ENCODE peak calls at places on chromosomes 7 and 10, in eight cellular contexts. A is psoas muscle; N is choroid plexus epithelial cell; G is ELF-1; Q is Caki2; I is activated CD4-positive, alpha-beta T cell treated with anti-CD3 and anti-CD28 coated beads, Interleukin-2, amount 50 U/mL, for 1 hour; X is germinal center; T is retinal pigment epithelial cell. E is an unnamed sample.

GRCh38 chr10:95406651-95407280 is 116.0 kb upstream of the PDLIM1 start:
- DNase-seq in I (no peak), A (peak), X (no peak), N (no peak), G (no peak), Q (peak), T (no peak), E (no peak)

GRCh38 chr10:117174439-117175214 is 22.7 kb upstream of the KCNK18 start:
- DNase-seq in I (peak), T (no peak), N (peak), G (peak), X (peak), A (peak), Q (peak), E (peak)

GRCh38 chr7:42068554-42069280 is 168.3 kb downstream of the GLI3 start:
- DNase-seq in N (no peak), T (no peak), A (no peak), I (no peak), Q (no peak), X (no peak), G (peak), E (no peak)

GRCh38 chr7:129412501-129412900 is 21.7 kb upstream of the STRIP2 start:
- DNase-seq in X (no peak), A (no peak), G (no peak), I (no peak), T (no peak), Q (no peak), N (no peak), E (no peak)

GRCh38 chr7:157292770-157293412 is 43.9 kb upstream of the DNAJB6 start:
- DNase-seq in N (no peak), G (no peak), X (no peak), Q (peak), I (no peak), T (no peak), A (no peak), E (no peak)

GRCh38 chr10:113023017-113023416 is 73.0 kb downstream of the TCF7L2 start:
- DNase-seq in T (no peak), G (no peak), I (no peak), A (no peak), Q (no peak), X (no peak), N (no peak), E (no peak)

GRCh38 chr10:123945506-123945905 is 53.9 kb upstream of the CPXM2 start:
- DNase-seq in Q (peak), T (no peak), A (no peak), X (peak), N (peak), I (no peak), G (no peak), E (peak)

GRCh38 chr10:32981760-32982159 is 23.7 kb upstream of the ITGB1 start:
- DNase-seq in G (peak), I (no peak), A (no peak), X (no peak), N (peak), Q (peak), T (no peak), E (peak)

GRCh38 chr7:156780724-156781455 is 112.1 kb downstream of the LMBR1 start:
- DNase-seq in I (no peak), G (no peak), Q (no peak), X (peak), N (no peak), T (no peak), A (no peak), E (no peak)

GRCh38 chr10:131860806-131861440 is 39.9 kb upstream of the PPP2R2D start:
- DNase-seq in A (no peak), X (no peak), I (no peak), G (no peak), T (no peak), N (no peak), Q (no peak), E (no peak)

GRCh38 chr7:37432240-37432917 is 16.3 kb downstream of the ELMO1 start:
- DNase-seq in Q (no peak), A (no peak), I (no peak), T (no peak), N (no peak), G (no peak), X (no peak), E (no peak)

GRCh38 chr10:71621263-71621751 is 98.3 kb downstream of the C10orf105 start:
- DNase-seq in T (peak), A (peak), Q (no peak), I (no peak), G (peak), N (no peak), X (no peak), E (peak)

GRCh38 chr7:37516610-37517108 is 68.0 kb upstream of the ELMO1 start:
- DNase-seq in T (no peak), A (no peak), G (no peak), X (no peak), N (no peak), Q (no peak), I (no peak), E (no peak)

GRCh38 chr10:89653410-89653828 is 8.4 kb upstream of the PANK1 start:
- DNase-seq in X (peak), Q (peak), T (peak), N (peak), A (no peak), G (no peak), I (no peak), E (no peak)

GRCh38 chr10:72025400-72025799 is 61.2 kb downstream of the CHST3 start:
- DNase-seq in X (no peak), Q (no peak), I (no peak), N (no peak), A (no peak), G (no peak), T (no peak), E (no peak)

GRCh38 chr10:65931291-65932080 is 994.4 kb upstream of the LRRTM3 start:
- DNase-seq in N (no peak), T (peak), G (no peak), I (no peak), Q (no peak), X (no peak), A (no peak), E (no peak)

GRCh38 chr10:86899670-86900276 is 57.6 kb downstream of the MMRN2 start:
- DNase-seq in X (peak), T (peak), I (peak), A (peak), Q (peak), G (peak), N (peak), E (peak)

GRCh38 chr10:114306116-114306973 is 67.3 kb downstream of the VWA2 start:
- DNase-seq in X (no peak), G (peak), T (peak), I (no peak), A (no peak), N (peak), Q (peak), E (peak)

GRCh38 chr10:102770108-102770482 is 26.3 kb downstream of the WBP1L start:
- DNase-seq in Q (no peak), G (peak), I (no peak), X (no peak), N (no peak), T (no peak), A (no peak), E (no peak)

GRCh38 chr10:78763651-78764395 is 304.9 kb upstream of the ZMIZ1 start:
- DNase-seq in T (no peak), X (no peak), N (no peak), I (no peak), G (no peak), A (no peak), Q (no peak), E (no peak)

GRCh38 chr10:79425074-79425532 is 20.3 kb downstream of the ZCCHC24 start:
- DNase-seq in G (no peak), I (no peak), Q (no peak), T (no peak), X (no peak), A (no peak), N (no peak), E (no peak)

GRCh38 chr7:3370068-3370704 is 69.1 kb downstream of the SDK1 start:
- DNase-seq in Q (no peak), T (no peak), X (no peak), G (no peak), A (no peak), I (no peak), N (peak), E (no peak)

GRCh38 chr7:50304158-50304910 is at the start of gene IKZF1:
- DNase-seq in T (no peak), Q (no peak), X (peak), N (no peak), I (peak), G (peak), A (peak), E (peak)

GRCh38 chr10:95315509-95315908 is 24.7 kb upstream of the PDLIM1 start:
- DNase-seq in G (peak), X (no peak), T (no peak), A (no peak), N (no peak), I (no peak), Q (no peak), E (no peak)

E was measured in adipocyte.